ENCODE peak calls at places on chromosomes 1 and 21, in six cellular contexts. D is transverse colon, F is mucosa of descending colon, W is HepG2, M is tibial artery, X is pancreas. U is an unnamed sample.

GRCh38 chr1:6601865-6602668 is 602 bp downstream of the KLHL21 start:
- DNase-seq in D (peak), F (no peak), W (no peak), M (peak), X (peak), U (peak)

GRCh38 chr1:243917863-243918565 is 68.0 kb upstream of the AKT3 start:
- DNase-seq in D (no peak), F (no peak), W (no peak), M (no peak), X (no peak), U (no peak)

GRCh38 chr1:111541721-111542120 is 38.3 kb upstream of the ADORA3 start:
- DNase-seq in D (no peak), F (no peak), W (peak), M (no peak), X (no peak), U (no peak)

GRCh38 chr1:154476791-154477190 is 25.2 kb upstream of the TDRD10 start:
- DNase-seq in D (peak), F (no peak), W (no peak), M (no peak), X (no peak), U (no peak)

GRCh38 chr1:1019122-1019999 is 559 bp upstream of the AGRN start:
- DNase-seq in D (peak), F (peak), W (peak), M (peak), X (peak), U (peak)

GRCh38 chr1:229694053-229694693 is 68.1 kb downstream of the URB2 start:
- DNase-seq in D (peak), F (peak), W (no peak), M (peak), X (no peak), U (no peak)

GRCh38 chr1:183983371-183984105 is 54.0 kb downstream of the COLGALT2 start:
- DNase-seq in D (no peak), F (no peak), W (no peak), M (no peak), X (no peak), U (no peak)

GRCh38 chr21:35920428-35920827 is 139.9 kb downstream of the SETD4 start:
- DNase-seq in D (no peak), F (no peak), W (peak), M (no peak), X (no peak), U (no peak)

GRCh38 chr1:1356796-1357401 is 1.5 kb downstream of the MXRA8 start:
- DNase-seq in D (no peak), F (peak), W (no peak), M (no peak), X (no peak), U (no peak)

GRCh38 chr1:11893907-11894251 is 32.3 kb downstream of the KIAA2013 start:
- DNase-seq in D (peak), F (peak), W (peak), M (no peak), X (peak), U (peak)

GRCh38 chr1:4653328-4653660 is 1.1 kb upstream of the AJAP1 start:
- DNase-seq in D (no peak), F (no peak), W (no peak), M (no peak), X (no peak), U (no peak)

GRCh38 chr1:226604846-226605572 is 56.4 kb downstream of the STUM start:
- DNase-seq in D (no peak), F (no peak), W (no peak), M (no peak), X (no peak), U (no peak)

GRCh38 chr1:64323054-64323453 is 119.6 kb downstream of the UBE2U start:
- DNase-seq in D (no peak), F (no peak), W (no peak), M (no peak), X (no peak), U (no peak)

GRCh38 chr1:183139281-183139942 is 46.7 kb upstream of the LAMC2 start:
- DNase-seq in D (no peak), F (no peak), W (peak), M (no peak), X (no peak), U (no peak)

GRCh38 chr1:67552336-67552759 is 122.1 kb upstream of the SERBP1 start:
- DNase-seq in D (peak), F (peak), W (peak), M (no peak), X (no peak), U (no peak)

GRCh38 chr1:201266774-201267173 is 16.5 kb upstream of the PKP1 start:
- DNase-seq in D (no peak), F (no peak), W (no peak), M (no peak), X (no peak), U (no peak)

GRCh38 chr1:58815680-58816071 is 31.8 kb upstream of the JUN start:
- DNase-seq in D (peak), F (peak), W (peak), M (no peak), X (no peak), U (peak)

GRCh38 chr1:54833146-54833545 is 32.0 kb upstream of the TTC22 start:
- DNase-seq in D (no peak), F (no peak), W (no peak), M (peak), X (no peak), U (no peak)

GRCh38 chr1:39295901-39296300 is 91.4 kb downstream of the MACF1 start:
- DNase-seq in D (no peak), F (no peak), W (no peak), M (no peak), X (no peak), U (no peak)

GRCh38 chr1:157154940-157155514 is 16.8 kb upstream of the ETV3 start:
- DNase-seq in D (peak), F (peak), W (peak), M (peak), X (no peak), U (peak)

GRCh38 chr1:183214021-183214970 is 28.2 kb downstream of the LAMC2 start:
- DNase-seq in D (no peak), F (no peak), W (no peak), M (no peak), X (no peak), U (no peak)

GRCh38 chr1:10667815-10668214 is 128.6 kb downstream of the CASZ1 start:
- DNase-seq in D (no peak), F (no peak), W (no peak), M (no peak), X (no peak), U (no peak)

GRCh38 chr1:109201123-109201703 is 12.5 kb upstream of the SARS1 start:
- DNase-seq in D (peak), F (no peak), W (peak), M (no peak), X (no peak), U (peak)

GRCh38 chr1:17306407-17306806 is 1.6 kb upstream of the PADI4 start:
- DNase-seq in D (no peak), F (no peak), W (no peak), M (peak), X (no peak), U (no peak)

GRCh38 chr1:189992856-189993255 is 484.8 kb downstream of the BRINP3 start:
- DNase-seq in D (no peak), F (no peak), W (no peak), M (no peak), X (no peak), U (no peak)

DNA sequence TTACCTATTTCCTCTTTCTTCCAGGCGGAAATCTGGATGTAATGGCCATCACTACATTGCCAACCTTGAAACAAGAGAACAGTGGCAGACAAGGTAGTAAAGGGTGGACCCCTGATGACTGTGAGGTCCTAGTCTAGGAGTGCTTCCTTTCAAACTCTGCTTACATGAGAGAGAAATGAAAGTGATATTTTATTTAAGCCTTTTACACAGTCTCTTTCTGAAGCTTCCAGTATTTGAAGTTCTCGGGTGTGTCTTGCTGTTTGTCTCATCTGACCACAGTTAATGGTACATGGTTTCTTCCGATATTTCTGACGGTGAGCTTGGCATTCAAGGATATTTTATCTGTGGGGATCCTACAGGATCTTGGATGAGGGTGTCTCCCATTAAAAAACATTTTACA is 215.2 kb downstream of the SLC45A1 start:
- DNase-seq in D (no peak), F (no peak), W (no peak), M (no peak), X (no peak), U (no peak)
- H3K4me3 ChIP-seq in D (no peak), F (no peak), W (no peak), M (no peak), X (no peak), U (no peak)

DNA sequence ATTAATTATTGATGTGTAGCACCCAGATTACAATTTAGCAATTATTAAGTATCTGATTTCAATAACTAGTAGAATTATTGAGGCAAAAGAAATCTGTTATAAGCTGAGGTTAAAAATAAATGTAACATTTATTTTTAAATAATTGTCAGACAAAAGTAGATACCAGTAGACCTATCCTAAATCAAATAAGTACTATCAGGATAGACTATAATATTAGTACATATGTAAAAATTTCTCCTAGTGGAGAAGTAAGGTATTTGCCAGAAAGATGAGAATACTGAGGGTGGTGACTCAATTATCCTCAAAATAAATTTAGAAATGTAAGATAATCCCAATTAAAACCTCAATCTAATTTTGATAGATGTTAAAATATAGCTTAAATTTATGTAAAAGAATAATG is 377.8 kb upstream of the CHRM3 start:
- DNase-seq in D (no peak), F (no peak), W (no peak), M (no peak), X (no peak), U (no peak)
- TF ChIP-seq CTCF in D (no peak), F (no peak), W (no peak), M (no peak), X (no peak), U (no peak)

GRCh38 chr1:168225476-168226190 is at the start of gene SFT2D2:
- DNase-seq in D (peak), F (peak), W (peak), M (peak), X (peak), U (peak)

GRCh38 chr1:168223681-168224515 is 1.9 kb upstream of the SFT2D2 start:
- DNase-seq in D (no peak), F (no peak), W (no peak), M (no peak), X (no peak), U (no peak)

GRCh38 chr1:168227620-168228019 is 1.8 kb downstream of the SFT2D2 start:
- DNase-seq in D (no peak), F (no peak), W (no peak), M (no peak), X (no peak), U (no peak)

GRCh38 chr1:168223261-168223660 is 2.5 kb upstream of the SFT2D2 start:
- DNase-seq in D (no peak), F (no peak), W (no peak), M (no peak), X (no peak), U (no peak)

DNA sequence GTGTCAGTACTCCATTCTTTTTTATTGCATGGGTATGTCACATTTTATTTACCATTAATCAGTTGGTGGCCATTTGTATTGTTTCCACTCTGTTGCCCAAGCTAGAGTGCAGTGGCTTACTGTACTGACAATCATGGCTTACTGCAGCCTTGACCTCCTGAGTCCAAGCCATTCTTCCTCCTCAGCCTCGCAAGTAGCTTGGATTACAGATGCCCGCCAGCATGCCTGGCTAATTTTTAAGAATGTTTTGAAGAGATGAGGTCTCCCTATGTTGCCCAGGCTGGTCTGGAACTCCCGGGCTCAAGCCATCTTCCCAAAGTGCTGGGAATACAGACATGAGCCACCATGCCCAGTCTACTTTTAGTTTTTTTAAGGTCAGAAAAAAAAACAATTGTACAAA is 813 bp upstream of the SFT2D2 start:
- DNase-seq in D (no peak), F (no peak), W (no peak), M (no peak), X (no peak), U (no peak)
- H3K4me3 ChIP-seq in D (peak), F (no peak), W (no peak), M (no peak), X (no peak), U (peak)

GRCh38 chr1:107787299-107787698 is 177.7 kb downstream of the VAV3 start:
- DNase-seq in D (no peak), F (no peak), W (no peak), M (no peak), X (no peak), U (no peak)
- TF ChIP-seq CTCF in D (no peak), F (no peak), W (no peak), M (no peak), X (no peak), U (no peak)

GRCh38 chr1:40651138-40651857 is 14.2 kb downstream of the RIMS3 start:
- DNase-seq in D (peak), F (peak), W (no peak), M (no peak), X (no peak), U (no peak)
- H3K4me3 ChIP-seq in D (no peak), F (no peak), W (no peak), M (no peak), X (no peak), U (no peak)

DNA sequence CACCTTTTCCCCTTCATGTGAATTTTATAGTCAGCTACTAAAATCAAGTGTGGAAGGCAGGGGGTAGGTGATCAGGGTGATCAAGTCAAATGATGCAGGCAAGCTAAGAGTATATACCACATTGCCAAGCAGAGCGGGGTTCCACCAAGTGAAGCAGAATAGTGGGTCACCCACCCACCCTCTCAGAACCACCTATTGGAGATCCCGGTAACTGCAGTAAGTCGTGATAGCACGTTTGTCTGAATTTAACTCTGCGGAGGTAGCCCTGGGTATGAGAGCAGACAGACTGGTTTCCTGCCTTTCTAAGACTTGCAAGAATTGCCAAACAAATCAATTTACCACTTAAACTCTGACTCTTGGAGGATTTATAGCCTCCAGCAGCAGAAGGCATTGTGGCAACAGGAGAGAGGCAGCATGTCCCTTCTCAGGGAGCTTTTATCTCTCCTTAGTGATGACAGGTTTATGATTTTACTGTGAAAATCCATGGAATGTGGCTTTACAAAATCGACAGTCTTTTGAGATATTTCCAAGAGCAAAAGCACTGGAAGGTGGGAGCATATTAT is 287.9 kb upstream of the FMN2 start:
- DNase-seq in D (no peak), F (no peak), W (no peak), M (no peak), X (no peak), U (no peak)
- TF ChIP-seq CTCF in D (no peak), F (no peak), W (no peak), M (no peak), X (no peak), U (no peak)

U was measured in Caco-2.